ENCODE peak calls at places on chromosomes 6 and 20, in nine cellular contexts. One of them, this sample, is unnamed. For H3K4me1, the result is how much of the 10 kb centered on the place peaks cover.

GRCh38 chr20:37538003-37538402 is 10.3 kb upstream of the BLCAP start:
- DNase-seq in prostate gland: no peak
- DNase-seq in A673: peak
- DNase-seq in IMR-90: peak
- DNase-seq in hepatocyte: peak
- DNase-seq in uterus: no peak
- DNase-seq in K562: no peak
- DNase-seq in psoas muscle: no peak
- DNase-seq in aorta: no peak
- DNase-seq in this sample: no peak

GRCh38 chr6:89084542-89084941 is 4.0 kb downstream of the PNRC1 start:
- DNase-seq in prostate gland: no peak
- DNase-seq in hepatocyte: no peak
- DNase-seq in A673: no peak
- DNase-seq in uterus: no peak
- DNase-seq in psoas muscle: no peak
- DNase-seq in K562: no peak
- DNase-seq in aorta: no peak
- DNase-seq in IMR-90: no peak
- DNase-seq in this sample: no peak

GRCh38 chr20:47181056-47181862 is 175.2 kb downstream of the ZMYND8 start:
- DNase-seq in aorta: no peak
- DNase-seq in A673: peak
- DNase-seq in K562: peak
- DNase-seq in hepatocyte: peak
- DNase-seq in psoas muscle: no peak
- DNase-seq in IMR-90: peak
- DNase-seq in prostate gland: peak
- DNase-seq in uterus: no peak
- DNase-seq in this sample: peak

GRCh38 chr6:166007349-166008263 is 160.0 kb downstream of the TBXT start:
- DNase-seq in hepatocyte: peak
- DNase-seq in uterus: peak
- DNase-seq in K562: no peak
- DNase-seq in psoas muscle: peak
- DNase-seq in prostate gland: no peak
- DNase-seq in A673: peak
- DNase-seq in IMR-90: peak
- DNase-seq in aorta: peak
- DNase-seq in this sample: peak

GRCh38 chr6:51934098-51934497 is 153.3 kb downstream of the PKHD1 start:
- DNase-seq in aorta: no peak
- DNase-seq in K562: peak
- DNase-seq in prostate gland: no peak
- DNase-seq in uterus: no peak
- DNase-seq in psoas muscle: no peak
- DNase-seq in hepatocyte: no peak
- DNase-seq in A673: peak
- DNase-seq in IMR-90: no peak
- DNase-seq in this sample: peak

GRCh38 chr6:39755231-39755630 is 30.0 kb upstream of the KIF6 start:
- DNase-seq in psoas muscle: no peak
- DNase-seq in K562: no peak
- DNase-seq in A673: no peak
- DNase-seq in aorta: no peak
- DNase-seq in uterus: no peak
- DNase-seq in prostate gland: no peak
- DNase-seq in hepatocyte: no peak
- DNase-seq in IMR-90: peak
- DNase-seq in this sample: no peak

GRCh38 chr20:15297059-15297875 is 959.9 kb upstream of the FLRT3 start:
- DNase-seq in IMR-90: no peak
- DNase-seq in A673: no peak
- DNase-seq in uterus: no peak
- DNase-seq in hepatocyte: peak
- DNase-seq in prostate gland: peak
- DNase-seq in aorta: no peak
- DNase-seq in psoas muscle: no peak
- DNase-seq in K562: no peak
- DNase-seq in this sample: no peak

GRCh38 chr20:646107-646867 is 6.7 kb downstream of the SRXN1 start:
- DNase-seq in A673: no peak
- DNase-seq in psoas muscle: no peak
- DNase-seq in hepatocyte: no peak
- DNase-seq in aorta: peak
- DNase-seq in IMR-90: no peak
- DNase-seq in prostate gland: no peak
- DNase-seq in uterus: no peak
- DNase-seq in K562: no peak
- DNase-seq in this sample: no peak

GRCh38 chr20:61998343-61999121 is 67.1 kb downstream of the TAF4 start:
- DNase-seq in IMR-90: no peak
- DNase-seq in hepatocyte: no peak
- DNase-seq in K562: no peak
- DNase-seq in A673: no peak
- DNase-seq in psoas muscle: no peak
- DNase-seq in uterus: no peak
- DNase-seq in aorta: no peak
- DNase-seq in prostate gland: no peak
- DNase-seq in this sample: no peak

GRCh38 chr6:6793388-6794250 is 205.1 kb downstream of the LY86 start:
- DNase-seq in K562: no peak
- DNase-seq in aorta: no peak
- DNase-seq in psoas muscle: no peak
- DNase-seq in A673: no peak
- DNase-seq in hepatocyte: no peak
- DNase-seq in IMR-90: no peak
- DNase-seq in prostate gland: no peak
- DNase-seq in uterus: no peak
- DNase-seq in this sample: no peak

GRCh38 chr20:53872561-53873248 is 197.7 kb downstream of the BCAS1 start:
- DNase-seq in uterus: no peak
- DNase-seq in A673: peak
- DNase-seq in K562: no peak
- DNase-seq in IMR-90: peak
- DNase-seq in aorta: no peak
- DNase-seq in hepatocyte: no peak
- DNase-seq in prostate gland: no peak
- DNase-seq in psoas muscle: no peak
- DNase-seq in this sample: no peak

GRCh38 chr6:32700391-32701040 is 34.1 kb upstream of the HLA-DQB1 start:
- DNase-seq in uterus: peak
- DNase-seq in IMR-90: peak
- DNase-seq in prostate gland: peak
- DNase-seq in A673: peak
- DNase-seq in psoas muscle: no peak
- DNase-seq in K562: peak
- DNase-seq in aorta: no peak
- DNase-seq in hepatocyte: peak
- DNase-seq in this sample: peak

GRCh38 chr6:24228681-24229255 is 102.8 kb downstream of the NRSN1 start:
- DNase-seq in aorta: no peak
- DNase-seq in uterus: no peak
- DNase-seq in A673: peak
- DNase-seq in hepatocyte: no peak
- DNase-seq in psoas muscle: no peak
- DNase-seq in prostate gland: no peak
- DNase-seq in IMR-90: peak
- DNase-seq in K562: no peak
- DNase-seq in this sample: no peak

DNA sequence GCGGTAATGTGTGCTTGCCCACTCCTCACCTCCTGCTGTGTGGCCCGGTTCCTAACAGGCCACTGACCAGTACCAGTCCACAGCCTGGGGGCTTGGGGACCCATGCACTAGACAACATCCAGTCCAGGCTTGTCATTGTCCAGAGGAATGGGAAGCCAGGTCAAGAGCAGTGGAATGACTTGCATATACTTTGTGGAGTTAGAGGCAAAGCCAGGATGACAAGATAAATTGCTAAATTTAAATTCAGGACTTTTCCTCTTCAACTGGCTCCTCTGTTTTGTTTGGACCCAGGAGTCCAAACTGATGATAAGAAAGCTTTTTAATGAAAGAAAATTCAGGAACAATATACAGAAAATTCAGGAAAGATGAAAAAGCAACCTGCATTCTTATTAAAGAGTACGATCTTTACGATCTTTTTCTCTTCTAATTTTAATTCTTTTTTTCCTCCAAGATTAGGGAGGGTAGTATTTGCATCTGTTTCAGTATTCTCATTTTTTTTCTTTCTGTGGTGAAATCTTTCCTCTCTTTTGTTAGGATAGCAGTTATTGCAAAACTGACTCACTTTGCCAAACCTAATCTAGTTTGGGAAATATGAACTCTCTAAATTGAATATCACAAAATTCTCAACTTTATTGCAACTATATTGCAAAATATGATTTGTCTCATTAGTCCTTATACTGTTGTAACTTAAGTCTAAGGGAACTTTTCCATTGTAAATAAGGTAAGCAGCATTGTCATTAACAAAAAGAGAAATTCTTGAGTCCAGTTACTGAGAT is 48.2 kb downstream of the DCBLD1 start:
- DNase-seq in psoas muscle: no peak
- DNase-seq in uterus: no peak
- DNase-seq in prostate gland: no peak
- DNase-seq in IMR-90: no peak
- DNase-seq in A673: no peak
- DNase-seq in hepatocyte: no peak
- DNase-seq in aorta: no peak
- DNase-seq in K562: no peak
- DNase-seq in this sample: no peak
- H3K27ac ChIP-seq in psoas muscle: no peak
- H3K27ac ChIP-seq in uterus: no peak
- H3K27ac ChIP-seq in prostate gland: no peak
- H3K27ac ChIP-seq in IMR-90: peak
- H3K27ac ChIP-seq in A673: no peak
- H3K27ac ChIP-seq in hepatocyte: no peak
- H3K27ac ChIP-seq in aorta: no peak
- H3K27ac ChIP-seq in K562: no peak
- H3K27ac ChIP-seq in this sample: no peak

DNA sequence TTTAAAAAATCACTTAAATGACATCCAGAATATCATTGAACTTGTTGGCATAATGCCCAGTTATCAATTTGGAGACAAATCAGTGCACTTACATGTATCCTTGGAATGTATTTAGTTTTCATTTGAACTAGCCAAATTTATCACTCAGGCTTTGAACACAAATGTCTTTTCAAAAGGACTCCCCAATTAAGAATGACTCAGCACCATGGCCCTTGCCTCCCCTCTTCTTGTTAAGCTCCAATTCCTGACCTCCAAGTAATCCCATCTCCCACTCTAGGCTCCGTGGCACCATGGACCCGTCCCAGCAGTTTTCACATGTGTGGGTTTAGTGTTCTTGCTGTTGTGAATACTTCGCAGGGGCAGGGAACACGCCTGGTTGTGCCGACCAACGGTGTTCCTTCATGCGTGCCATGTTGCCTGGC is 2.7 kb downstream of the AKAP12 start:
- DNase-seq in K562: no peak
- DNase-seq in psoas muscle: no peak
- DNase-seq in prostate gland: no peak
- DNase-seq in uterus: no peak
- DNase-seq in A673: peak
- DNase-seq in IMR-90: no peak
- DNase-seq in hepatocyte: no peak
- DNase-seq in aorta: no peak
- DNase-seq in this sample: peak
- H3K4me3 ChIP-seq in K562: no peak
- H3K4me3 ChIP-seq in psoas muscle: peak
- H3K4me3 ChIP-seq in prostate gland: no peak
- H3K4me3 ChIP-seq in uterus: peak
- H3K4me3 ChIP-seq in A673: no peak
- H3K4me3 ChIP-seq in IMR-90: no peak
- H3K4me3 ChIP-seq in hepatocyte: no peak
- H3K4me3 ChIP-seq in aorta: no peak
- H3K4me3 ChIP-seq in this sample: peak

GRCh38 chr6:38400764-38401163 is 239.0 kb downstream of the BTBD9 start:
- DNase-seq in aorta: no peak
- DNase-seq in hepatocyte: no peak
- DNase-seq in K562: no peak
- DNase-seq in prostate gland: no peak
- DNase-seq in psoas muscle: no peak
- DNase-seq in IMR-90: no peak
- DNase-seq in A673: no peak
- DNase-seq in uterus: no peak
- DNase-seq in this sample: no peak

GRCh38 chr6:38400101-38400500 is 239.6 kb downstream of the BTBD9 start:
- DNase-seq in aorta: no peak
- DNase-seq in uterus: no peak
- DNase-seq in K562: no peak
- DNase-seq in hepatocyte: no peak
- DNase-seq in psoas muscle: no peak
- DNase-seq in A673: no peak
- DNase-seq in IMR-90: no peak
- DNase-seq in prostate gland: no peak
- DNase-seq in this sample: no peak

GRCh38 chr6:38404355-38404754 is 235.4 kb downstream of the BTBD9 start:
- DNase-seq in aorta: no peak
- DNase-seq in psoas muscle: no peak
- DNase-seq in hepatocyte: no peak
- DNase-seq in IMR-90: no peak
- DNase-seq in prostate gland: no peak
- DNase-seq in K562: no peak
- DNase-seq in uterus: no peak
- DNase-seq in A673: peak
- DNase-seq in this sample: no peak

DNA sequence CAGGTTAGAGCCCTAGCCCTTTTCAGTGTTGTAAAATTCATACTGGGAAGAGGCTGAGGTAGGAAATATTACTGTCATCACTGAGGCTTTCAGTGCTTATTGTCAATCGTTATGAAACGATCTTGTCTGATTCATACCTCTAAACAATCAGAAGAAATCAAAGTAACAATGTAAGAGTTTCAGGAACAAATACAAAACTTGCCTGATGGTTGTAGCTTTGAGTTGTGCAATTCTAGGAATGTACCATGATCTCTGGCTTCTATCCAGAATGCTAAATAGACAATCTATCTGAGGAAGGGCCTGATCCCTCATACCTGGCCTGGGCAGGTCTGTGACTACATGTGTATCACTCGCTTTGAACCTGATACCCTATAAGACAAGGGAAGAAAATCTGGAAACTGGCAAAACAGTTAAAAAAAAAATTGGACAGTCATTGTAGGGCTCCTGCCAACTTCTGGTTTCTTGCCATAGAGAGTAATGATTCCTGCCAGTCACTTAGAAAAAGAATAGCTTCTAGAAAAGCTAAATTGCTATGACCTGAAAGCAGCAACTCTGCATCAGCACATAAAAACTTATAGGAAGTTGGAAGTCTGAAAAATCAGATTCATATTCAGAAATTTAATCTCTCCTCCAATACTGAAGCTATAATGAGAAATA is 234.7 kb downstream of the BTBD9 start:
- DNase-seq in hepatocyte: peak
- DNase-seq in uterus: no peak
- DNase-seq in aorta: no peak
- DNase-seq in A673: no peak
- DNase-seq in prostate gland: peak
- DNase-seq in IMR-90: peak
- DNase-seq in K562: no peak
- DNase-seq in psoas muscle: no peak
- DNase-seq in this sample: no peak
- H3K4me1 ChIP-seq in hepatocyte: under half
- H3K4me1 ChIP-seq in uterus: under half
- H3K4me1 ChIP-seq in aorta: under half
- H3K4me1 ChIP-seq in A673: under half
- H3K4me1 ChIP-seq in prostate gland: under half
- H3K4me1 ChIP-seq in IMR-90: under half
- H3K4me1 ChIP-seq in K562: under half
- H3K4me1 ChIP-seq in psoas muscle: under half
- H3K4me1 ChIP-seq in this sample: under half

GRCh38 chr6:26660096-26660425 is 515 bp upstream of the ZNF322 start:
- DNase-seq in hepatocyte: peak
- DNase-seq in K562: peak
- DNase-seq in aorta: no peak
- DNase-seq in uterus: no peak
- DNase-seq in IMR-90: peak
- DNase-seq in prostate gland: no peak
- DNase-seq in A673: peak
- DNase-seq in psoas muscle: no peak
- DNase-seq in this sample: no peak
- H3K27ac ChIP-seq in hepatocyte: peak
- H3K27ac ChIP-seq in K562: peak
- H3K27ac ChIP-seq in aorta: no peak
- H3K27ac ChIP-seq in uterus: peak
- H3K27ac ChIP-seq in IMR-90: peak
- H3K27ac ChIP-seq in prostate gland: peak
- H3K27ac ChIP-seq in A673: peak
- H3K27ac ChIP-seq in psoas muscle: peak
- H3K27ac ChIP-seq in this sample: no peak